ENCODE peak calls at places on chromosome 4, in nine cellular contexts. P is psoas muscle; L is hepatocyte; F is HFF-Myc; B is upper lobe of left lung; V is HepG2; G is thoracic aorta; N is SK-N-SH; T is CD8-positive, alpha-beta T cell. M is an unnamed sample.
A peak's percentile ranks its signal among the peaks of the same experiment; 100 is the strongest.

GRCh38 chr4:85370400-85371032 is 104.4 kb upstream of the ARHGAP24 start:
- DNase-seq in P (peak; percentile 10), L (peak; percentile 58), F (peak; percentile 14), B (no peak), V (peak; percentile 31), G (no peak), N (peak; percentile 5), T (no peak), M (peak; percentile 74)

GRCh38 chr4:88719381-88719780 is 21.8 kb upstream of the NAP1L5 start:
- DNase-seq in P (no peak), L (no peak), F (no peak), B (no peak), V (no peak), G (no peak), N (no peak), T (no peak), M (no peak)

GRCh38 chr4:167025651-167026050 is 208.6 kb downstream of the SPOCK3 start:
- DNase-seq in P (no peak), L (peak; percentile 28), F (no peak), B (no peak), V (peak; percentile 8), G (no peak), N (no peak), T (no peak), M (no peak)

GRCh38 chr4:156190606-156191005 is 236.9 kb upstream of the CTSO start:
- DNase-seq in P (no peak), L (no peak), F (no peak), B (no peak), V (no peak), G (no peak), N (no peak), T (no peak), M (peak; percentile 45)

GRCh38 chr4:80989921-80990544 is 40.5 kb upstream of the BMP3 start:
- DNase-seq in P (no peak), L (peak; percentile 79), F (peak; percentile 37), B (no peak), V (peak; percentile 40), G (no peak), N (peak; percentile 5), T (no peak), M (peak; percentile 78)

GRCh38 chr4:37510626-37511025 is 175.6 kb downstream of the RELL1 start:
- DNase-seq in P (no peak), L (no peak), F (no peak), B (no peak), V (no peak), G (no peak), N (no peak), T (no peak), M (no peak)

GRCh38 chr4:7238300-7238960 is 46.1 kb downstream of the SORCS2 start:
- DNase-seq in P (no peak), L (no peak), F (no peak), B (no peak), V (no peak), G (no peak), N (no peak), T (no peak), M (no peak)

GRCh38 chr4:15414601-15415091 is 13.2 kb upstream of the C1QTNF7 start:
- DNase-seq in P (no peak), L (no peak), F (no peak), B (no peak), V (no peak), G (no peak), N (no peak), T (no peak), M (peak; percentile 72)

GRCh38 chr4:131459430-131460101 is 1689.5 kb upstream of the PCDH10 start:
- DNase-seq in P (no peak), L (no peak), F (no peak), B (no peak), V (no peak), G (no peak), N (no peak), T (no peak), M (no peak)

DNA sequence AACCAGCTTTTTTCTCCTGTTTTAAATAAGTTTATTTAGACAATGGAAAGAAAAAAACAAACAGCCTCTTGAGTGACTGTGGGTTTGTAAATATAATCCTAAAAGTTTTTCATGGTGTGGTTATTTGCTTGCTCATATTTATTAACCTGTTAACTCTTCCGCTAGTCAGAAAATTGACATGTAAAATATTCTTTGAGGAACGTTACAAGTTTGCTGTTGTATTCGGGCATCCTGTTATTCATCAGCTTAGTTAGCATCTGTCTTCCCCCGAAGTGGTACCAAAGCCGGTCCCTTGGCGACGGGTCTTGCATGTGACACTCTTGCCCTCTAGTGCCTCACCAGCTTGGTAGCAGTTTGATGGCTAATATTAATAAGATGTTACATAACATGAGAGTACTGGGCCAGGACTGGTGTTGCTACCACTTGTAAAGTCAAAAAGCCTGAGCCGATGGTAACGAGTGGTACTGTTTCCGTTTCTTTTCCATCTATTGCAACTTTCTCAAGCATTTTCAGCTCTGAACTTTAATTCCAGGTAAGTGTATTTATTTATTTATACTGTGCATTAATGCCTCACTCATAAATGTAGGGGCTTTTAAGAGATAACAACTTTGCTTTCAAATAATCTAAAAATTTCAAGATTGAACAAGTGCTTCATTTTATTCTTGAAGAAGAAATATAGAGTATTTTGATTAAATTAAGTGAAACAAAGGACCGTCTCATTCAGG is at the start of gene NDST3:
- DNase-seq in P (no peak), L (peak; percentile 79), F (peak; percentile 22), B (peak; percentile 65), V (peak; percentile 32), G (no peak), N (peak; percentile 81), T (no peak), M (peak; percentile 61)
- H3K4me3 ChIP-seq in P (peak within 1 kb of the TSS; percentile 54), L (peak within 1 kb of the TSS; percentile 58), F (peak within 1 kb of the TSS; percentile 39), B (peak within 1 kb of the TSS; percentile 53), V (peak within 1 kb of the TSS; percentile 63), G (peak within 1 kb of the TSS; percentile 72), N (peak within 1 kb of the TSS; percentile 80), T (no peak within 1 kb of the TSS), M (peak within 1 kb of the TSS; percentile 55)

DNA sequence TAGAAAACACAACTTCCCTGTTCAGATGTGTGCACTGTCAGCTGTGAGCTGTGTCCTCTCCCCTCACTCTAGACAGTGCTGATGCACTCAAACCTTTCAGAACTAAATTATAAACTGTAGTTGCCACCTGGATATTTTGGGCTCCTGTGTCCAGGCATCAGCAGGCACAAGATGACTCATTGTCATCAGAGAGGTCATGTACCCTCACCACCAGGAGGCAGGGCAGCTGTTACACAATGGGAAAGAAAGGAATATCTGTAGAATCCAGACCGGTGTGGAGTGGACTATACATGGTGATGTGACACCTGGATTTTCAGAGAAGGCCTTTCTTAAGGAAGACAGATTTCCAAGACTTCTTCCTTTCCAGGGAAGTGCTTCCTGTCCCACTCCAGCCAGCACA is 854.4 kb upstream of the AGA start:
- DNase-seq in P (no peak), L (no peak), F (no peak), B (no peak), V (no peak), G (no peak), N (no peak), T (no peak), M (no peak)
- TF ChIP-seq CTCF in P (no peak), L (no peak), F (no peak), B (no peak), V (no peak), G (no peak), N (no peak), T (no peak), M (no peak)

GRCh38 chr4:40202474-40202873 is 5.6 kb downstream of the RHOH start:
- DNase-seq in P (no peak), L (no peak), F (no peak), B (no peak), V (no peak), G (no peak), N (no peak), T (no peak), M (no peak)
- H3K4me3 ChIP-seq in P (no peak overlapping the region), L (no peak overlapping the region), F (no peak overlapping the region), B (no peak overlapping the region), V (no peak overlapping the region), G (no peak overlapping the region), N (no peak overlapping the region), T (peak overlapping the region; percentile 87), M (no peak overlapping the region)

DNA sequence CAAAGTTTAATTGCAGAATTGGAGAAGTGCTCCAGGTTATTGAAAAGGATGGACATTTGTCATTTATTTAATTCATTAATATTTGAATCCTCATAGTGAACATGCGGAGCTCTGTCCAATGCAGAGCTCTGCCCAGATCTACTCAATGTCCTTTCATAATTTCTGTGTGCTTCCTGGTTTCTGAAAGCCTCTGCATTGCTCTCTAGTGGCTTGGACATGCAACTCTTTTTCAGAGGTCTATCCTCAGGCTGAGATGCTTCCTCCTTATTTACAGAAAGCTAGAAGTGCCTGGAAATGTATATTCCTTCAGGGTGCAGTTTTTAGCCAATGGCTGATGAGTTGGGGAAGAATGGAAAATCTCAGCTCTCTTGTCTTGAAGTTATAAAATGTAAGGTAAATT is 786.1 kb upstream of the AADAT start:
- DNase-seq in P (no peak), L (peak; percentile 8), F (no peak), B (no peak), V (peak; percentile 8), G (no peak), N (peak; percentile 2), T (no peak), M (no peak)
- TF ChIP-seq CTCF in P (no peak), L (peak; percentile 27), F (no peak), B (no peak), V (no peak), G (no peak), N (peak; percentile 52), T (no peak), M (no peak)

GRCh38 chr4:125315571-125316390 is 1.0 kb downstream of the FAT4 start:
- DNase-seq in P (peak; percentile 54), L (peak; percentile 79), F (no peak), B (peak; percentile 32), V (peak; percentile 18), G (no peak), N (peak; percentile 69), T (no peak), M (peak; percentile 84)

GRCh38 chr4:125316781-125317525 is 2.2 kb downstream of the FAT4 start:
- DNase-seq in P (peak; percentile 41), L (peak; percentile 40), F (no peak), B (no peak), V (no peak), G (no peak), N (peak; percentile 66), T (no peak), M (peak; percentile 45)

GRCh38 chr4:125316391-125316780 is 1.6 kb downstream of the FAT4 start:
- DNase-seq in P (peak; percentile 35), L (peak; percentile 57), F (no peak), B (peak; percentile 53), V (no peak), G (no peak), N (peak; percentile 39), T (no peak), M (no peak)

GRCh38 chr4:125319311-125319710 is 4.6 kb downstream of the FAT4 start:
- DNase-seq in P (no peak), L (no peak), F (no peak), B (no peak), V (no peak), G (no peak), N (no peak), T (no peak), M (peak; percentile 23)

DNA sequence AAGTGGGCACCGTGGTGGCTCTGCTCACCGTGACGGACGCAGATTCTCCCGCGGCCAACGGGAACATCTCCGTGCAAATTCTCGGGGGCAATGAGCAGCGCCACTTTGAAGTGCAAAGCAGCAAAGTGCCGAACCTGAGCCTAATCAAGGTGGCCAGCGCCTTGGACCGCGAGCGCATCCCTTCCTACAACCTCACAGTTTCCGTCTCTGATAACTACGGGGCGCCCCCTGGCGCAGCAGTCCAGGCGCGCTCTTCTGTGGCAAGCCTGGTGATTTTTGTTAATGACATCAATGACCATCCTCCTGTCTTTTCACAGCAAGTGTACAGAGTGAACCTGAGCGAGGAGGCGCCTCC is 2.7 kb downstream of the FAT4 start:
- DNase-seq in P (peak; percentile 50), L (peak; percentile 71), F (no peak), B (no peak), V (no peak), G (no peak), N (peak; percentile 57), T (no peak), M (peak; percentile 82)
- H3K4me3 ChIP-seq in P (peak overlapping the region; percentile 93), L (peak overlapping the region; percentile 98), F (peak overlapping the region; percentile 94), B (peak overlapping the region; percentile 90), V (no peak overlapping the region), G (peak overlapping the region; percentile 84), N (peak overlapping the region; percentile 100), T (no peak overlapping the region), M (peak overlapping the region; percentile 99)